ENCODE peak calls at places on chromosomes 16 and 17, in five cellular contexts. S is MM.1S; V is PC-3; K is GM12865; A is CD4-positive, alpha-beta T cell. B is an unnamed sample.

GRCh38 chr16:7268182-7268581 is 64.5 kb upstream of the RBFOX1 start:
- DNase-seq in V (peak; percentile 7), S (no peak), K (peak; percentile 5), A (no peak), B (no peak)

GRCh38 chr16:19861811-19862327 is 22.8 kb downstream of the GPRC5B start:
- DNase-seq in A (no peak), S (no peak), V (no peak), K (no peak), B (no peak)

GRCh38 chr16:65510850-65511249 is 389.0 kb upstream of the CDH11 start:
- DNase-seq in V (no peak), A (no peak), K (no peak), S (no peak), B (no peak)

GRCh38 chr17:80513892-80514291 is 30.7 kb upstream of the RPTOR start:
- DNase-seq in K (no peak), S (no peak), V (no peak), A (no peak), B (no peak)

GRCh38 chr16:31527617-31528287 is at the start of gene AHSP:
- DNase-seq in K (no peak), V (no peak), S (no peak), A (no peak), B (no peak)

GRCh38 chr17:6544011-6544370 is 12.4 kb downstream of the PITPNM3 start:
- DNase-seq in K (no peak), A (no peak), S (no peak), V (no peak), B (no peak)

GRCh38 chr16:1773703-1774455 is 945 bp upstream of the MRPS34 start:
- DNase-seq in V (no peak), S (no peak), K (no peak), A (no peak), B (no peak)

GRCh38 chr16:62036101-62036806 is at the start of gene CDH8:
- DNase-seq in S (no peak), K (no peak), V (no peak), A (no peak), B (no peak)

DNA sequence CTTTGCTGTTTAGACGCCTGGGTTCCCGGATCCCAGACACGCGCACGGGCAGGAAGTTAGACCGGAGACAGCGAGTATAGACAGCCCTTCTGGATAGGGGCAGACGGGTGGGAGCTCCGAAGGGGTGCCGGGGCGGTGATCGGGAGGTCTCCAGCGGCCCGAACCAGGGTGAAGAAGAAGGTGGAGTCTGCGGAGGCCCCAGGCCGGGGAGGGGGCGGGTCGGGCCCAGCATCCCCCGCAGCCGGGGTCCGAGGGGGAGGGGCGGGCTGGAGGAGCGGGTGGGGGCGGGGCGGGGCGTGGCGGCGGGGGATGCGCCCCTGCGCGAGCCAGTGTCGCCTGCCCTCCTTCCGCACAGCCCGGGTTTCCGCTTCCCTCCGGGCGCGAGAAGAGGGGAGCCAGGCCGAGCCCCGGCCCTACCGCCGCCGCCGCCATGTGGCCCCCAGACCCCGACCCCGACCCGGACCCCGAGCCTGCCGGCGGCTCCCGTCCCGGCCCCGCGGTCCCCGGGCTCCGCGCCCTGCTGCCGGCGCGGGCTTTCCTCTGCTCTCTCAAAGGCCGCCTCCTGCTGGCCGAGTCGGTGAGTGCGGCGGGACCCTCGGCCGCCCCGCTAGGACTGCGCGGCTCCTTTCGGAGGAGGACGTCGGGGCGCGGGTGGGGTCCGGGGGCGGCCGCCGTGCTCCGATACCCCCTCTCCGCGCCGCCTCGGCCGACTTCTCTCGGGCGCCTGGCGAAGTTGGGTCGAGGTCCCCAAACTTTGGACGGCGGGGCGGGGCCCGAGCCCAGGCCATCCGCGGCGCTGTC is at the start of gene CMTM3:
- DNase-seq in S (peak; percentile 29), K (peak; percentile 60), V (peak; percentile 40), A (peak; percentile 73), B (peak; percentile 86)
- TF ChIP-seq CTCF in S (peak; percentile 46), K (peak; percentile 65), V (peak; percentile 57), A (peak; percentile 58), B (peak; percentile 89)

DNA sequence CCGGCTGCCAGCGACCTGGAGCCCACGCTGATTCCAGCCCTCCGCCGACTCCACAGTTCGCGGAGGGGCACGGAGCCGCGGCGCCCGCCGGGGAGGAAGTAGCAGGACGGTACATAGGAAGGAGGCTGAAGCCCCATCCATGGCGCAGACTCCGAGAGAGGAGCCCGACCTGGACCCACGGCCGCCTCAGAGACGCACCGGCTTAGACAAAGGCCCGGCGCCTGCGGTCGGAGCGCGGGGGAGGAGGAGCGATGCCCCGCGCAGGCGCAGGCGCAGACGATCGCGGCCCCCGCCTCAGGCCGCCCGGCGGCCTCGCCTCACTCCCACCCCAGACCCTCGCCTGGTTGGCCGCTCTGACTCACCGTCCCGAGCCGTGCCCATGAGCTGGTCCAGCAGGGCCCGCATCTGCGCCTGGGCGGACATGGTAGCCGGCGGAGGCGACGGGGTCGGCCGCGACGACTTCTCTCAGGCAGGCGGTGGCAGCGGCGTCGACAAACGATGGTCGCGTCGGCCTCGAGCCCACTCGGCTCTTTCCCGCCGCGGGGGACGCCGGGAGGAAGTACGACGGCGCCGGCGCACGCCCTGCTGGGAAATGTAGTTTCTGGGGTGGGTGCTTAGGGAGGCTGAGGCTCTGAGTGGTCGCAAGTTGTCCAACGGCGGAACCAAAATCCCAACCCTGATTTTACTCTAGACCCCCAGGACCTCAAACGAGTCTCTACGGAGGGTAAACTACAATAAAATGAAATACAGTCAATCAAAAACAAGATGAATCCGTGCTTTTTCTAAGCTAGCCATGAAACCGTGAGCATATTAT is at the start of gene LUC7L:
- DNase-seq in K (peak; percentile 92), A (peak; percentile 80), V (peak; percentile 81), S (peak; percentile 92), B (peak; percentile 93)
- TF ChIP-seq CTCF in K (no peak), A (no peak), V (no peak), S (no peak), B (no peak)

DNA sequence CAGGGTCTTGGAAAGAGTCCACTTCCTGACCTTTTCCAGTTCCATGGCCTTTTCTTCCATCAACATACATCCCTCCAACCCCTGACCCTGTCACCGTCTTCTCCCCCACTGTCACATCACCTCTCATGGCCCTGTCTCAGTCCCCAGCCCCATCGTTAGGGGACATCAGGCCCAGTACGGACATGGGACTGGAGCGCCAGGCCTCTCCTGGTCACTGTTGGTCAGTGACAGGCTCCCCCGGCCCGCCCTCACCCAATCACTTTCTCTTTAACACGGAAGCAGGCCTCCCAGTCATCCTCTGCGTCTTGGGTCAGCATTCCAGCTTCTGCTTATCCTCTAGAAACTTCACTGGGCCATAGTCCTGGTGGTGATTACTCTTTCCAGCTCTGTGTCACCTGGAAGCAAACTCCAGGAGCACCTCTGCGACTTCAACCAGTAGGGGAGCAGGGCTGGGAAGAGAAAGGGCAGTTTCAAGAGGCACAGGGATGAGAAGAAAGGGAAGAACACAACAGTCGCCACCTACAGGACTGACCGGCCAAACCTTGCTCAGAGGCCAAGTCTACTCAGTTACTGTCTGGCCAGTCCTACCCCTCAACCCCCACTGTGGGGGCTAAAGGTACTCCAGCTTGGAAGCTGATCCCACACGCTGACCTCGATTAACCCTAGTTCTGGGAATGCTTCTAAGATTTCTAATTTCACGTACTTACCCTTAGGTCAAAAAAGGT is 15.9 kb upstream of the ICAM2 start:
- DNase-seq in V (peak; percentile 24), K (no peak), S (no peak), A (no peak), B (no peak)
- TF ChIP-seq CTCF in V (peak; percentile 55), K (no peak), S (no peak), A (no peak), B (peak; percentile 9)

GRCh38 chr17:50319630-50320029 is 26.3 kb upstream of the XYLT2 start:
- DNase-seq in V (no peak), S (no peak), K (no peak), A (no peak), B (no peak)

GRCh38 chr17:50316016-50316587 is 29.8 kb upstream of the XYLT2 start:
- DNase-seq in K (peak; percentile 65), A (no peak), S (no peak), V (no peak), B (peak; percentile 30)

GRCh38 chr17:50322271-50322670 is 23.7 kb upstream of the XYLT2 start:
- DNase-seq in K (no peak), S (no peak), V (no peak), A (no peak), B (no peak)

GRCh38 chr17:50317121-50317520 is 28.8 kb upstream of the XYLT2 start:
- DNase-seq in K (no peak), V (no peak), A (no peak), S (no peak), B (no peak)

DNA sequence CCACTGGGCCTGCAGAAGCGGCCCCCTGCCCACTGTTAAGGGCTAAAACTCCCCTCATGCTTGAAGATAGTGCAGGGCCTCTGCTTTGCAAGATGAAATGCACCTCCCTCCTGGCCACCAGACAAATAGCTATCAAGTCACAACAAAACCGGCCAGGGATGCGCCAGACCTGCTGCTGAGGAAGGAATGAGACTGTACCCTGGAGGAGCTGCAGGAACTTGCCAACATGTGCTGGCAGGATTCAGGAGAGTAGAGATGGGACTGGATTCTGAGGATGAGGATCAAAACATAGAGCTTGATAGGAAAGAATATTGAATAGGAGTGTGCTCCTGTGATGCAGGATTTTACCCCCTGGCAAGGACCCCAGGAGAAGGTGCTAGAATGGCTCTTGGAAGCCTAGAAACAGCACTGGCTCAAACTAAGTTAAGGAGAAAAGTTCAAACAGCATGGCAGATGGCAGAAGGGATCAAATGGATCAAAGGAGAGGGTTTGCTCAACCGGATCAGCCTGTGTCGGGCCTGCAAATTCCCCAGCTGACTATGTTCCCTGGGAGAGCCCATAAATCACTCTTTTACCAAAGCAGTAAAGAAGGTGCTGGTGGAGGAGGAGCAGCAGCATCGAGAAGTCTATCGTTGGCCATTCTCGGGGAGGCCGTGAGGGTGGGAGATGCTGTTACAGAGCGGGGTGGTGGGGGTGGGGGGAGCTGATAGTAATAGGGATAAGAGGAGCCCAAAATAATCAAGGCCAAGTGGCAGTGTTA is 27.2 kb upstream of the XYLT2 start:
- DNase-seq in V (no peak), A (no peak), S (no peak), K (no peak), B (no peak)
- TF ChIP-seq CTCF in V (no peak), A (no peak), S (no peak), K (no peak), B (no peak)

GRCh38 chr17:58254803-58255202 is 16.4 kb downstream of the LPO start:
- DNase-seq in V (peak; percentile 35), A (no peak), S (no peak), K (no peak), B (no peak)
- TF ChIP-seq CTCF in V (peak; percentile 65), A (no peak), S (peak; percentile 31), K (no peak), B (peak; percentile 20)

GRCh38 chr17:35892091-35892637 is 12.0 kb upstream of the CCL5 start:
- DNase-seq in A (peak; percentile 29), V (no peak), S (no peak), K (peak; percentile 67), B (peak; percentile 62)
- TF ChIP-seq CTCF in A (no peak), V (no peak), S (no peak), K (no peak), B (no peak)

DNA sequence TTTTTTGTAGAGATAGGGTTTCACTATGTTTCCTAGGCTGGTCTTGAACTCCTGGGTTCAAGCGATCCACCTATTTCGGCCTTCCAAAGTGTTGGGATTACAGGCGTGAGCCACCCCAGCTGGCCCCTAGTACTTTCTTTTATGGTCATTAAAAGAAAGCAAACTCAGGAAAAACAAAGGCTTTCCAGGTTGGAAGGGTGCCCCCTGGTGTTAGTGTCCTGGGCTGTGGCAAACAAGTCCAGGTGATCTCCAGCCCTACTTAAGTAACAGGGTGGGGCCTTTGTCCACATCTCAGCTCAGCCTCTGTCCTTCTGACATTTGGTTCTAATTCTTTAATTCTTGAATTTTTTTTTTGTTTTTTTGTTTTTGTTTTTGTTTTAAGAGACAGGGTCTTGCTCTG is 6.9 kb downstream of the IGFBP4 start:
- DNase-seq in S (peak; percentile 56), V (peak; percentile 52), K (peak; percentile 63), A (peak; percentile 32), B (peak; percentile 62)
- TF ChIP-seq CTCF in S (peak; percentile 72), V (peak; percentile 75), K (peak; percentile 58), A (peak; percentile 57), B (peak; percentile 63)